ENCODE peak calls at places on chromosomes 7 and 10, in six cellular contexts. K, O, C, Q, B and R are unnamed samples.

GRCh38 chr10:18501198-18501597 is 150.2 kb downstream of the NSUN6 start:
- DNase-seq in O (no peak), B (peak), Q (no peak), C (no peak), K (no peak), R (no peak)

GRCh38 chr7:15397921-15398560 is 163.8 kb downstream of the AGMO start:
- DNase-seq in K (peak), Q (no peak), B (no peak), C (no peak), O (no peak), R (no peak)

GRCh38 chr10:21525367-21526183 is at the start of gene SKIDA1:
- DNase-seq in K (peak), O (peak), B (peak), Q (peak), C (peak), R (peak)

GRCh38 chr7:133702078-133702477 is 425.1 kb upstream of the LRGUK start:
- DNase-seq in K (no peak), B (no peak), C (peak), Q (no peak), O (no peak), R (no peak)

GRCh38 chr10:21315321-21316220 is 209.9 kb downstream of the SKIDA1 start:
- DNase-seq in C (peak), O (no peak), B (peak), Q (peak), K (peak), R (peak)

GRCh38 chr10:94092848-94093247 is 99.1 kb downstream of the PLCE1 start:
- DNase-seq in B (no peak), Q (no peak), C (no peak), O (no peak), K (no peak), R (no peak)

GRCh38 chr7:158469396-158470051 is 118.1 kb downstream of the PTPRN2 start:
- DNase-seq in K (no peak), Q (no peak), B (no peak), O (no peak), C (no peak), R (no peak)

GRCh38 chr10:59167512-59167911 is 8.9 kb upstream of the PHYHIPL start:
- DNase-seq in K (no peak), Q (no peak), O (no peak), C (no peak), B (no peak), R (no peak)

GRCh38 chr10:44439845-44440244 is 54.9 kb upstream of the CXCL12 start:
- DNase-seq in Q (no peak), O (no peak), C (peak), B (peak), K (no peak), R (no peak)

GRCh38 chr7:41648506-41648905 is 54.4 kb downstream of the INHBA start:
- DNase-seq in K (no peak), B (no peak), Q (no peak), O (no peak), C (no peak), R (no peak)

GRCh38 chr10:77457266-77457665 is 180.3 kb downstream of the KCNMA1 start:
- DNase-seq in Q (no peak), B (no peak), O (no peak), K (no peak), C (no peak), R (no peak)

GRCh38 chr10:3225589-3225988 is 53.0 kb upstream of the PITRM1 start:
- DNase-seq in C (no peak), K (no peak), O (no peak), B (peak), Q (no peak), R (no peak)

GRCh38 chr10:119896937-119897336 is 4.4 kb downstream of the SEC23IP start:
- DNase-seq in C (no peak), K (no peak), B (peak), Q (peak), O (peak), R (no peak)

GRCh38 chr10:108424656-108425055 is 1260.2 kb upstream of the SORCS1 start:
- DNase-seq in Q (no peak), C (no peak), O (no peak), K (no peak), B (peak), R (no peak)

GRCh38 chr10:98235876-98236275 is 32.1 kb downstream of the LOXL4 start:
- DNase-seq in Q (no peak), B (no peak), K (no peak), C (no peak), O (no peak), R (no peak)

GRCh38 chr7:137687556-137688280 is 159.1 kb downstream of the DGKI start:
- DNase-seq in Q (no peak), O (no peak), B (peak), K (no peak), C (peak), R (no peak)

GRCh38 chr7:48088559-48089414 is at the start of gene UPP1:
- DNase-seq in O (peak), C (peak), B (peak), Q (peak), K (peak), R (peak)

GRCh38 chr10:115043719-115044118 is 49.4 kb upstream of the ATRNL1 start:
- DNase-seq in K (no peak), B (no peak), C (no peak), O (no peak), Q (no peak), R (no peak)

GRCh38 chr7:1103009-1103788 is 15.3 kb downstream of the GPER1 start:
- DNase-seq in O (peak), C (no peak), K (no peak), B (no peak), Q (no peak), R (no peak)

GRCh38 chr10:29081971-29082699 is 206.7 kb upstream of the LYZL1 start:
- DNase-seq in B (no peak), K (no peak), Q (no peak), O (no peak), C (no peak), R (no peak)

GRCh38 chr10:26441491-26442214 is 3.5 kb downstream of the APBB1IP start:
- DNase-seq in K (no peak), B (peak), Q (no peak), O (no peak), C (no peak), R (no peak)

GRCh38 chr10:88851706-88852105 is at the start of gene ANKRD22:
- DNase-seq in O (no peak), C (peak), B (peak), Q (no peak), K (no peak), R (no peak)

GRCh38 chr7:83161186-83161585 is 1.5 kb downstream of the PCLO start:
- DNase-seq in C (peak), B (no peak), Q (no peak), K (no peak), O (no peak), R (no peak)

GRCh38 chr10:107409517-107409916 is 245.0 kb upstream of the SORCS1 start:
- DNase-seq in O (no peak), K (no peak), B (peak), C (peak), Q (no peak), R (no peak)

GRCh38 chr7:107044347-107045194 is at the start of gene PRKAR2B:
- DNase-seq in C (peak), Q (peak), K (no peak), O (peak), B (peak), R (peak)

GRCh38 chr10:77949167-77949566 is 22.6 kb upstream of the DLG5 start:
- DNase-seq in Q (no peak), B (peak), K (no peak), C (peak), O (no peak), R (no peak)

GRCh38 chr7:106602062-106602461 is 58.9 kb downstream of the CCDC71L start:
- DNase-seq in Q (no peak), K (no peak), C (no peak), O (no peak), B (no peak), R (no peak)

GRCh38 chr10:89122431-89123066 is 84.6 kb downstream of the CH25H start:
- DNase-seq in O (no peak), K (no peak), Q (no peak), C (no peak), B (peak), R (no peak)

GRCh38 chr10:19505320-19506092 is 310.7 kb upstream of the PLXDC2 start:
- DNase-seq in B (no peak), Q (no peak), O (no peak), C (no peak), K (no peak), R (no peak)

GRCh38 chr7:112790651-112790973 is 419 bp upstream of the TMEM168 start:
- DNase-seq in C (no peak), Q (no peak), K (no peak), B (no peak), O (no peak), R (no peak)

GRCh38 chr7:32891046-32891799 is at the start of gene KBTBD2:
- DNase-seq in C (peak), B (peak), K (no peak), Q (peak), O (peak), R (peak)

GRCh38 chr7:76209310-76209709 is 7.6 kb downstream of the SRRM3 start:
- DNase-seq in C (no peak), Q (no peak), B (no peak), K (no peak), O (no peak), R (no peak)